ENCODE peak calls at places on chromosome 5, in seven cellular contexts. One of them, this sample, is unnamed.

GRCh38 chr5:126031989-126032716 is 391.1 kb upstream of the GRAMD2B start:
- DNase-seq in heart left ventricle: peak
- DNase-seq in A549: no peak
- DNase-seq in HCT116: no peak
- DNase-seq in ovary: no peak
- DNase-seq in adrenal gland: peak
- DNase-seq in NB4: no peak
- DNase-seq in this sample: no peak

GRCh38 chr5:91328743-91329142 is 54.4 kb downstream of the ARRDC3 start:
- DNase-seq in heart left ventricle: no peak
- DNase-seq in A549: no peak
- DNase-seq in HCT116: no peak
- DNase-seq in ovary: no peak
- DNase-seq in adrenal gland: no peak
- DNase-seq in NB4: no peak
- DNase-seq in this sample: no peak

GRCh38 chr5:74316064-74316586 is 324.4 kb downstream of the ENC1 start:
- DNase-seq in heart left ventricle: no peak
- DNase-seq in A549: peak
- DNase-seq in HCT116: no peak
- DNase-seq in ovary: no peak
- DNase-seq in adrenal gland: peak
- DNase-seq in NB4: no peak
- DNase-seq in this sample: peak

GRCh38 chr5:133869675-133869978 is 98.8 kb downstream of the C5orf15 start:
- DNase-seq in heart left ventricle: no peak
- DNase-seq in A549: no peak
- DNase-seq in HCT116: no peak
- DNase-seq in ovary: no peak
- DNase-seq in adrenal gland: peak
- DNase-seq in NB4: no peak
- DNase-seq in this sample: no peak

GRCh38 chr5:85484982-85485574 is 1100.4 kb upstream of the EDIL3 start:
- DNase-seq in heart left ventricle: no peak
- DNase-seq in A549: peak
- DNase-seq in HCT116: peak
- DNase-seq in ovary: no peak
- DNase-seq in adrenal gland: no peak
- DNase-seq in NB4: peak
- DNase-seq in this sample: peak

GRCh38 chr5:33537240-33537639 is 96.5 kb downstream of the TARS1 start:
- DNase-seq in heart left ventricle: no peak
- DNase-seq in A549: no peak
- DNase-seq in HCT116: no peak
- DNase-seq in ovary: no peak
- DNase-seq in adrenal gland: no peak
- DNase-seq in NB4: no peak
- DNase-seq in this sample: no peak

GRCh38 chr5:109688647-109688998 is 1.1 kb upstream of the MAN2A1 start:
- DNase-seq in heart left ventricle: no peak
- DNase-seq in A549: no peak
- DNase-seq in HCT116: peak
- DNase-seq in ovary: no peak
- DNase-seq in adrenal gland: no peak
- DNase-seq in NB4: peak
- DNase-seq in this sample: peak

GRCh38 chr5:91384671-91385430 is 1.7 kb upstream of the ARRDC3 start:
- DNase-seq in heart left ventricle: no peak
- DNase-seq in A549: peak
- DNase-seq in HCT116: peak
- DNase-seq in ovary: no peak
- DNase-seq in adrenal gland: no peak
- DNase-seq in NB4: peak
- DNase-seq in this sample: peak

GRCh38 chr5:74401566-74402320 is 238.8 kb downstream of the ENC1 start:
- DNase-seq in heart left ventricle: no peak
- DNase-seq in A549: no peak
- DNase-seq in HCT116: no peak
- DNase-seq in ovary: no peak
- DNase-seq in adrenal gland: no peak
- DNase-seq in NB4: no peak
- DNase-seq in this sample: no peak

GRCh38 chr5:174245506-174245905 is 200.0 kb downstream of the NSG2 start:
- DNase-seq in heart left ventricle: no peak
- DNase-seq in A549: no peak
- DNase-seq in HCT116: no peak
- DNase-seq in ovary: no peak
- DNase-seq in adrenal gland: no peak
- DNase-seq in NB4: no peak
- DNase-seq in this sample: no peak

GRCh38 chr5:167657016-167657415 is 634.4 kb upstream of the WWC1 start:
- DNase-seq in heart left ventricle: no peak
- DNase-seq in A549: no peak
- DNase-seq in HCT116: no peak
- DNase-seq in ovary: no peak
- DNase-seq in adrenal gland: no peak
- DNase-seq in NB4: no peak
- DNase-seq in this sample: no peak

GRCh38 chr5:39216621-39217020 is 2.7 kb downstream of the FYB1 start:
- DNase-seq in heart left ventricle: no peak
- DNase-seq in A549: no peak
- DNase-seq in HCT116: no peak
- DNase-seq in ovary: no peak
- DNase-seq in adrenal gland: no peak
- DNase-seq in NB4: no peak
- DNase-seq in this sample: no peak

GRCh38 chr5:111680737-111681413 is 76.1 kb downstream of the NREP start:
- DNase-seq in heart left ventricle: no peak
- DNase-seq in A549: peak
- DNase-seq in HCT116: peak
- DNase-seq in ovary: peak
- DNase-seq in adrenal gland: peak
- DNase-seq in NB4: no peak
- DNase-seq in this sample: no peak

GRCh38 chr5:38695021-38695961 is 138.8 kb upstream of the LIFR start:
- DNase-seq in heart left ventricle: no peak
- DNase-seq in A549: no peak
- DNase-seq in HCT116: no peak
- DNase-seq in ovary: no peak
- DNase-seq in adrenal gland: no peak
- DNase-seq in NB4: no peak
- DNase-seq in this sample: no peak

GRCh38 chr5:115578657-115579056 is 23.6 kb downstream of the TICAM2 start:
- DNase-seq in heart left ventricle: no peak
- DNase-seq in A549: no peak
- DNase-seq in HCT116: no peak
- DNase-seq in ovary: no peak
- DNase-seq in adrenal gland: no peak
- DNase-seq in NB4: no peak
- DNase-seq in this sample: no peak

GRCh38 chr5:175118700-175119309 is 325.2 kb downstream of the DRD1 start:
- DNase-seq in heart left ventricle: no peak
- DNase-seq in A549: no peak
- DNase-seq in HCT116: no peak
- DNase-seq in ovary: no peak
- DNase-seq in adrenal gland: no peak
- DNase-seq in NB4: no peak
- DNase-seq in this sample: no peak

GRCh38 chr5:78690593-78690972 is 42.0 kb upstream of the LHFPL2 start:
- DNase-seq in heart left ventricle: no peak
- DNase-seq in A549: no peak
- DNase-seq in HCT116: no peak
- DNase-seq in ovary: no peak
- DNase-seq in adrenal gland: no peak
- DNase-seq in NB4: no peak
- DNase-seq in this sample: no peak

DNA sequence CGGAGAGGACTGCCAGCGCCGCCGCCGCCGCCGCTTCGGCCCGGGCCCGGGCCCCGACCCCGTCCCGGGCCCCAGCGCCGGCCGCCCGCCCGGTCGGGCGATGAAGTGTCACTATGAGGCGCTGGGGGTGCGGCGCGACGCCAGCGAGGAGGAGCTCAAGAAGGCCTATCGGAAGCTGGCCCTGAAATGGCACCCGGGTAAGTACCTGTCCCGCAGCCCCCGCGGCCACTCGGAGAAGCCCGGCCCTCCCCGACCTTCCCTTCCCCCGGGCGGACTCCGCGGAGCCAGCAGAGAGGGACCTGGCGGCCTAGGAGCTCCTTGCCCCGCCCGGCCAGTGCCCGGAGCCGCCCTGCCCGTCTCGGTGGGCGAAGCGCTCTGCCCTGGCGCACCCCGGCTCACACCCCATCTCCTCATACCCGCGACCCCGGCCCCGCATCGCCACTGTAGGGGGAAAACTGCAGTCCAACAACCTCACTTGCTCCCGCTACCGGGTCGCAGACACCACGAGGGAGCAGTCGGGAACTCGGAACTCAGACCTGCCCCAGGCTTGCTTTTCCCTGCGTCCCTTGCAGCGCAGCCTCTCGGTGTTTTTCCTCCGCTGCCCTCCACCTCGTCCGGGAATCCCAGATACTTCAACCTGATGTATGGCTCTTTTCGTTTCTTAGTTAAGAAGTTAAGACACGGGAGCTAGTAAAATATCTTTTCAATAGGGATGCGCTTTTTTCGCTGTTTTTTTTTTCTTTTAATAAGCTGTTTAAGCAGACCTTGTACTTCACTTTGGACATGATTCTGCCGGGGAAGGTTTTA is 564 bp downstream of the DNAJC21 start:
- DNase-seq in heart left ventricle: peak
- DNase-seq in A549: peak
- DNase-seq in HCT116: peak
- DNase-seq in ovary: peak
- DNase-seq in adrenal gland: peak
- DNase-seq in NB4: peak
- DNase-seq in this sample: peak
- TF ChIP-seq POLR2A in heart left ventricle: no peak
- TF ChIP-seq POLR2A in A549: peak
- TF ChIP-seq POLR2A in HCT116: no peak
- TF ChIP-seq POLR2A in ovary: peak
- TF ChIP-seq POLR2A in adrenal gland: peak
- TF ChIP-seq POLR2A in NB4: peak
- TF ChIP-seq POLR2A in this sample: peak

GRCh38 chr5:96931605-96932004 is 4.3 kb upstream of the LNPEP start:
- DNase-seq in heart left ventricle: no peak
- DNase-seq in A549: no peak
- DNase-seq in HCT116: no peak
- DNase-seq in ovary: no peak
- DNase-seq in adrenal gland: no peak
- DNase-seq in NB4: peak
- DNase-seq in this sample: no peak
- TF ChIP-seq POLR2A in heart left ventricle: no peak
- TF ChIP-seq POLR2A in A549: no peak
- TF ChIP-seq POLR2A in HCT116: no peak
- TF ChIP-seq POLR2A in ovary: no peak
- TF ChIP-seq POLR2A in adrenal gland: no peak
- TF ChIP-seq POLR2A in NB4: no peak
- TF ChIP-seq POLR2A in this sample: no peak

GRCh38 chr5:151022511-151023018 is 2.2 kb downstream of the GPX3 start:
- DNase-seq in heart left ventricle: no peak
- DNase-seq in A549: no peak
- DNase-seq in HCT116: no peak
- DNase-seq in ovary: no peak
- DNase-seq in adrenal gland: peak
- DNase-seq in NB4: no peak
- DNase-seq in this sample: no peak

GRCh38 chr5:151018846-151019245 is 1.5 kb upstream of the GPX3 start:
- DNase-seq in heart left ventricle: no peak
- DNase-seq in A549: no peak
- DNase-seq in HCT116: no peak
- DNase-seq in ovary: no peak
- DNase-seq in adrenal gland: no peak
- DNase-seq in NB4: no peak
- DNase-seq in this sample: no peak

GRCh38 chr5:151021771-151022170 is 1.4 kb downstream of the GPX3 start:
- DNase-seq in heart left ventricle: no peak
- DNase-seq in A549: no peak
- DNase-seq in HCT116: no peak
- DNase-seq in ovary: no peak
- DNase-seq in adrenal gland: no peak
- DNase-seq in NB4: no peak
- DNase-seq in this sample: no peak

GRCh38 chr5:151019331-151019730 is 1.1 kb upstream of the GPX3 start:
- DNase-seq in heart left ventricle: no peak
- DNase-seq in A549: no peak
- DNase-seq in HCT116: no peak
- DNase-seq in ovary: no peak
- DNase-seq in adrenal gland: no peak
- DNase-seq in NB4: no peak
- DNase-seq in this sample: no peak

DNA sequence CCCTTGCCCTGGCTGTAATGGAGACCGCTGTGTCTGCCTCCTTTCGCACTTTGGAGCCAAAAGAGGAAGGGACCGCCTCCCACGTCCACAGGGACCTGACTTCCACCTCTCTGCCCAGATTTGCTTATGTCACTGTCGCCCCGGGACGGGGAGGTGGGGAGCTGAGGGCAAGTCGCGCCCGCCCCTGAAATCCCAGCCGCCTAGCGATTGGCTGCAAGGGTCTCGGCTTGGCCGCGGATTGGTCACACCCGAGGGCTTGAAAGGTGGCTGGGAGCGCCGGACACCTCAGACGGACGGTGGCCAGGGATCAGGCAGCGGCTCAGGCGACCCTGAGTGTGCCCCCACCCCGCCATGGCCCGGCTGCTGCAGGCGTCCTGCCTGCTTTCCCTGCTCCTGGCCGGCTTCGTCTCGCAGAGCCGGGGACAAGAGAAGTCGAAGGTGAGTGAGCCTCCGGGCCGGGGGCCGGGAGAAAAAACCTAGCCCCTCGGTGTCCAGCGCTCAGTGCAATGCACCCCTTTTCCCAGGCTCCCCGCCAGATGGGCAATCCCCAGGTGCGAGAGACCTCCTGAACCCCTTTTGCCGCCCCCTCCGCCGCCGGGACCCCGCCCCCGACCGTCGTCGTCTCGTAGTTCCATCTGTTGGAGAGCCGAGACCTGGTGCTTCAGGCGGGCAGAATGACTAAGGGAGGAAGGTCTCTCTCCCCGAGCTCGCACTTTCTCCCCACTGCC is at the start of gene GPX3:
- DNase-seq in heart left ventricle: peak
- DNase-seq in A549: peak
- DNase-seq in HCT116: no peak
- DNase-seq in ovary: peak
- DNase-seq in adrenal gland: peak
- DNase-seq in NB4: peak
- DNase-seq in this sample: peak
- TF ChIP-seq POLR2A in heart left ventricle: peak
- TF ChIP-seq POLR2A in A549: peak
- TF ChIP-seq POLR2A in HCT116: no peak
- TF ChIP-seq POLR2A in ovary: peak
- TF ChIP-seq POLR2A in adrenal gland: peak
- TF ChIP-seq POLR2A in NB4: no peak
- TF ChIP-seq POLR2A in this sample: no peak

DNA sequence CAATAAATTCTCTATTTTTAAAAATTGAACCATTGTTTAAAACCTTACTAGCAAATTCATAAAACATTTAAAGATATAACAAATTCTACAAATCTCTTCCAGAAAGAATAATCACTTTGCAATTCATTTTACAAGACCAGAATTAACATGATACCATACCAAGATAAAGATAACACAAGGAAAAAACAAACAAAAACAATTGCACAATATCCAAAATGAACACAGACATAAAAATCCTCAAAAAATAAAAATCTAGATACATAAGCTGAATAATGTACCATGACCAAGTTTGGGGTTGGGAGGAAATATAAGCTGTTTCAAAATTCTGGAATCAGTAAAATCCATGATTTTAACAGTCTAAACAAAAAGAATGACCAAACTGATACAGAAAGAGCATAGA is 11.1 kb downstream of the CCNG1 start:
- DNase-seq in heart left ventricle: no peak
- DNase-seq in A549: no peak
- DNase-seq in HCT116: no peak
- DNase-seq in ovary: no peak
- DNase-seq in adrenal gland: no peak
- DNase-seq in NB4: no peak
- DNase-seq in this sample: no peak
- TF ChIP-seq POLR2A in heart left ventricle: no peak
- TF ChIP-seq POLR2A in A549: no peak
- TF ChIP-seq POLR2A in HCT116: no peak
- TF ChIP-seq POLR2A in ovary: no peak
- TF ChIP-seq POLR2A in adrenal gland: no peak
- TF ChIP-seq POLR2A in NB4: no peak
- TF ChIP-seq POLR2A in this sample: no peak